ENCODE peak calls at places on chromosomes 2 and 18, in nine cellular contexts. P, L, I, N, K, Y, J, S and X are unnamed samples.

GRCh38 chr2:241762321-241762932 is 14.2 kb upstream of the GAL3ST2 start:
- DNase-seq in P (no peak), L (no peak), I (no peak), N (no peak), K (no peak), Y (no peak), J (peak; percentile 4), S (no peak), X (peak; percentile 38)

GRCh38 chr2:20674974-20675679 is 8.2 kb downstream of the GDF7 start:
- DNase-seq in P (peak; percentile 75), L (peak; percentile 87), I (no peak), N (no peak), K (no peak), Y (no peak), J (no peak), S (no peak), X (no peak)

GRCh38 chr18:2897448-2898052 is 50.7 kb downstream of the EMILIN2 start:
- DNase-seq in P (no peak), L (no peak), I (no peak), N (no peak), K (no peak), Y (no peak), J (no peak), S (no peak), X (no peak)

GRCh38 chr2:8692783-8693768 is 11.2 kb downstream of the ID2 start:
- DNase-seq in P (no peak), L (no peak), I (peak; percentile 34), N (no peak), K (no peak), Y (no peak), J (no peak), S (peak; percentile 47), X (no peak)

GRCh38 chr2:133266926-133267590 is 301.2 kb downstream of the NCKAP5 start:
- DNase-seq in P (no peak), L (no peak), I (no peak), N (no peak), K (no peak), Y (no peak), J (no peak), S (no peak), X (no peak)

GRCh38 chr2:108288534-108289106 is at the start of gene SULT1C2:
- DNase-seq in P (no peak), L (peak; percentile 12), I (peak; percentile 35), N (no peak), K (no peak), Y (peak; percentile 16), J (no peak), S (no peak), X (no peak)

GRCh38 chr18:70256994-70257393 is 31.9 kb upstream of the SOCS6 start:
- DNase-seq in P (no peak), L (no peak), I (no peak), N (no peak), K (no peak), Y (no peak), J (no peak), S (no peak), X (no peak)

GRCh38 chr2:31196622-31197021 is 20.7 kb downstream of the CAPN14 start:
- DNase-seq in P (no peak), L (no peak), I (no peak), N (no peak), K (no peak), Y (no peak), J (no peak), S (no peak), X (no peak)

GRCh38 chr2:16151651-16152050 is 211.3 kb downstream of the MYCN start:
- DNase-seq in P (no peak), L (no peak), I (no peak), N (no peak), K (no peak), Y (no peak), J (no peak), S (no peak), X (no peak)

GRCh38 chr18:61892683-61893303 is at the start of gene RNF152:
- DNase-seq in P (peak; percentile 27), L (peak; percentile 25), I (peak; percentile 40), N (no peak), K (peak; percentile 26), Y (no peak), J (peak; percentile 36), S (no peak), X (peak; percentile 28)

GRCh38 chr18:23102498-23103260 is 32.6 kb upstream of the CABLES1 start:
- DNase-seq in P (no peak), L (no peak), I (no peak), N (no peak), K (no peak), Y (no peak), J (no peak), S (no peak), X (no peak)

GRCh38 chr18:79863161-79863945 is 65.6 kb downstream of the KCNG2 start:
- DNase-seq in P (no peak), L (no peak), I (peak; percentile 24), N (no peak), K (peak; percentile 17), Y (no peak), J (no peak), S (no peak), X (no peak)

GRCh38 chr2:72539145-72539552 is 286.7 kb downstream of the EXOC6B start:
- DNase-seq in P (peak; percentile 95), L (peak; percentile 53), I (no peak), N (no peak), K (no peak), Y (no peak), J (no peak), S (no peak), X (no peak)

DNA sequence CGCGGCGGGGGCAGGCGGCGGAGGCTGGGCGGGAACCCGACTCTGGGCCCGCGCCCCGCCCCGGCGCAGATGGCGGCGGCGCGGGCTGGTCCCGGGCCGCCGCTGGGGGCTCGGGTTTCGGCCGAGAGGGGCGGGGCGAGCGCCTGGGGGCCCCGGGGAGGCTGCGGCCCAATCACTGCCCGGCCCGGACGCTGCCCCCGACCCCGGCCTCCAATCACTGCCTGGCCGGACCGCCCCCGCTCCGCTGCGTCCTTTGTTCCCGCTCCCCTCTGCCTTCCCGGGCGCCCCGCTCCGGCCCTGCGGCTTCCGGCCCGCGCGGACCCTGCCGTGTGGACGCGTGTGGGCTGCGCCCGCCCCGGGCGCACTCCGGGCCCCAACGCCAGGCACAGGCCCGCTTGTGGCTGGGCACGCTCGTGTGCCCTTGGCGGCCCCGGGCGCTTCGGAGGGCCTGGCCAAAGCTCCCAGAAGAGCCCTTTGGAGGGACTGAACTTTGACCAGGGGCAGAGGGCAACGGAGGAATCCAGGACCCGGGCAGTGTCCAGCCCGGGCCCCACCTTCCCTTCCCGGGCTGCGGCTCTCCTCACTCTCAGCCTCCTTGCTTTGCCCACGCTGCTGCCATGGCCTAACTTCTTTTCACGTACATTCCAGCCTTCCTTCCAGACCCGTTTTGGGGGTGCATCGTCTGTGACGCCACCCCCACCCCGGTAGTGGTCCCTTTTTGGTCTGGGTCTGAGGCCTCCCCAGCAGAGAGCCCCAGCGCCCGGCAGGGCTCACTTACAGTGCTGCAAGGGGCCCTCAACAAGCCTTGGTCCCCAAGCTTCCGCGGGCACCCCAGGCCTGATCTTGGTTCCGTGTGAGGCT is 27.1 kb upstream of the PTMA start:
- DNase-seq in P (peak; percentile 63), L (peak; percentile 82), I (peak; percentile 84), N (no peak), K (peak; percentile 81), Y (no peak), J (peak; percentile 92), S (peak; percentile 79), X (peak; percentile 70)
- H3K4me3 ChIP-seq in P (peak overlapping the region; percentile 59), L (peak overlapping the region; percentile 47), I (peak overlapping the region; percentile 48), N (peak overlapping the region; percentile 66), K (peak overlapping the region; percentile 61), Y (peak overlapping the region; percentile 61), J (peak overlapping the region; percentile 71), S (peak overlapping the region; percentile 67), X (peak overlapping the region; percentile 43)

DNA sequence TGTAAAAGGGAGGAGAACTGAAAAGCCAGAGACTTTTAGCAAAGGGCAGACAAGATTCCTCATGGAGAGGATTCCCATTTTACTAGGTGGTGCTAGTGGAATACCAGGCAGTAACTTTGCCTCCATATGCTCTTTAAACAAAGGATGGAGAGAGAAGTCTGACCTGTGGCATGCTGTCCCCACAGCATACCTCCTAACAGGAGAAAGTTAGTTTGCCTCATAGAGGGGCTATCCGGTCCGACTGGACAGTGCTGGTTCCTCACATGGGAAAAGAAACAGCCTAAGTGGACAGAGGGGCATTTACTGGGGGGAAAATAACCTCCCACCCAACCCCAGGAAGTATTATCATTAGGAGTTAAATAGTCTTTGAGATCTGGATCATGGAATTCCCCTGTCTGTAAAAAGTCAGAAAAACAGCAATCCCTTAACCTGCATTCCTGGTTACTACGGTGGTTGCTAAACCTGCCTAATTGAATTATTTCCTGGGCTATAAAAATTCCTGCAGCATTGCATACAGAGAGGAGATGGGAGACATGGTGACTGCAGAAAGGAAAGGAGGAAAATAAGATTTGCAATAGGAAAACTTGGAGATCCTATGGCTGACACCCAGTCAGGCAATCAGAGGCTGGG is 31.5 kb upstream of the GMCL1 start:
- DNase-seq in P (no peak), L (no peak), I (no peak), N (no peak), K (no peak), Y (no peak), J (no peak), S (no peak), X (peak; percentile 9)
- H3K4me3 ChIP-seq in P (peak overlapping the region; percentile 66), L (no peak overlapping the region), I (peak overlapping the region; percentile 17), N (peak overlapping the region; percentile 52), K (peak overlapping the region; percentile 25), Y (no peak overlapping the region), J (peak overlapping the region; percentile 50), S (no peak overlapping the region), X (peak overlapping the region; percentile 29)

DNA sequence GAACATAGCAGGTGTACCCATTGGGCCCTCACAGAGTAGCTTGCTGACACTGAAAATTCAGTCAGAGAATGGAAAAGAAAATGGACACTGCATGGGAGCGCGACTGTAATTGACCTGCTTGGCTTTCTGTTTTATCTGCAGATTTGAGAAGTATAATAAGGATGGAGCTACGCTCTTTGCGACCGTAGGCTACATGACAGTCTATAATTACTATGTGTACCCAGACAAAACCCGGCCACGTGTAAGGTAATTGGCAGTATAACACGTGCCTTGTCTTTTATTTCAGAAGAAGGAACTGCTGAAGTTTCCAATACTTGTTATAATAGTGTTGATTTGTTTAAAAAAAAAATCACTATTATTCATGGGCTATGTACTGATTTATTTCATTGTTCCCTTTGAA is 33.5 kb upstream of the METAP1D start:
- DNase-seq in P (no peak), L (no peak), I (no peak), N (no peak), K (no peak), Y (no peak), J (no peak), S (no peak), X (no peak)
- H3K4me3 ChIP-seq in P (no peak overlapping the region), L (no peak overlapping the region), I (no peak overlapping the region), N (no peak overlapping the region), K (no peak overlapping the region), Y (no peak overlapping the region), J (no peak overlapping the region), S (no peak overlapping the region), X (no peak overlapping the region)

DNA sequence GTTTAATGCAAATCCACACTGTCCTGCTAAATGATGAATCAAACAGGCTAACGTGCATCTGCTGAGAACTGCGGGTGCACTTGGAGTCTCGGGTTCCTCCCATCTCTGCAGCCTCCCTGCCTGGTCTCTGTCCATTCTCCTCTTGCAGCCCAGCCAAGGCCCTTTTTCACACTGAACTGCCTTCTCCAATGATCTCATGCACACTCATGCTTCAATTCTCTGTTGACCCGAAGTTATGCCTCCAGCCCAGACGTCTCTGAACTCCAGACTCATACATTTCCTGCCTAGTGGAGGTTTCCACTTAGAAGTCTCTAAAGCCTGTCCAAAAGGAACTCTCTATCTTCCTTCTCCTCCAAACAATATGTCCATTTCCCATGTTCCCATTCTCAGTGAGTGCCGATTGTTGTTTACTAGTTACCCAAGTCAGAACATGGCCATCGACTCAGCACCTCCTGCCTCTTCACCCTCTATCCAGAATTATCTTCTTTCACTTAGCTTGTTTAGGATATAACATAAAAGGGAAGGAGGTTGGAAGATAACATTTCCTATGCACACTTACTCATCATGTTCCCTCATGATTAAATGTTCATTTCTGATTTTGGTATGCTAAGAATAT is 155.2 kb downstream of the IRS1 start:
- DNase-seq in P (peak; percentile 80), L (peak; percentile 87), I (no peak), N (no peak), K (no peak), Y (no peak), J (peak; percentile 33), S (no peak), X (no peak)
- H3K4me3 ChIP-seq in P (no peak overlapping the region), L (no peak overlapping the region), I (no peak overlapping the region), N (no peak overlapping the region), K (no peak overlapping the region), Y (no peak overlapping the region), J (no peak overlapping the region), S (no peak overlapping the region), X (no peak overlapping the region)